ENCODE peak calls at places on chromosomes 3 and 15, in eight cellular contexts. One of them, this sample, is unnamed.

GRCh38 chr15:84079885-84080777 is 155.4 kb upstream of the GOLGA6L4 start:
- DNase-seq in fibroblast of lung: peak
- DNase-seq in NCI-H524: peak
- DNase-seq in stimulated activated naive CD4-positive, alpha-beta T cell: peak
- DNase-seq in A549: peak
- DNase-seq in GM19239: peak
- DNase-seq in GDM1: no peak
- DNase-seq in AG10803: peak
- DNase-seq in this sample: peak

GRCh38 chr3:188111002-188111584 is 42.9 kb upstream of the LPP start:
- DNase-seq in fibroblast of lung: no peak
- DNase-seq in NCI-H524: no peak
- DNase-seq in stimulated activated naive CD4-positive, alpha-beta T cell: no peak
- DNase-seq in A549: no peak
- DNase-seq in GM19239: no peak
- DNase-seq in GDM1: no peak
- DNase-seq in AG10803: no peak
- DNase-seq in this sample: no peak

GRCh38 chr15:57223345-57223744 is 153.0 kb upstream of the CGNL1 start:
- DNase-seq in fibroblast of lung: no peak
- DNase-seq in NCI-H524: no peak
- DNase-seq in stimulated activated naive CD4-positive, alpha-beta T cell: no peak
- DNase-seq in A549: no peak
- DNase-seq in GM19239: no peak
- DNase-seq in GDM1: no peak
- DNase-seq in AG10803: no peak
- DNase-seq in this sample: no peak

GRCh38 chr3:151156618-151157216 is 46.3 kb downstream of the GPR171 start:
- DNase-seq in fibroblast of lung: peak
- DNase-seq in NCI-H524: peak
- DNase-seq in stimulated activated naive CD4-positive, alpha-beta T cell: no peak
- DNase-seq in A549: peak
- DNase-seq in GM19239: no peak
- DNase-seq in GDM1: no peak
- DNase-seq in AG10803: peak
- DNase-seq in this sample: peak

GRCh38 chr15:68650901-68651709 is 72.3 kb downstream of the CORO2B start:
- DNase-seq in fibroblast of lung: no peak
- DNase-seq in NCI-H524: no peak
- DNase-seq in stimulated activated naive CD4-positive, alpha-beta T cell: peak
- DNase-seq in A549: peak
- DNase-seq in GM19239: peak
- DNase-seq in GDM1: no peak
- DNase-seq in AG10803: no peak
- DNase-seq in this sample: no peak

GRCh38 chr3:13616359-13616758 is 67.4 kb downstream of the FBLN2 start:
- DNase-seq in fibroblast of lung: no peak
- DNase-seq in NCI-H524: no peak
- DNase-seq in stimulated activated naive CD4-positive, alpha-beta T cell: no peak
- DNase-seq in A549: no peak
- DNase-seq in GM19239: no peak
- DNase-seq in GDM1: no peak
- DNase-seq in AG10803: no peak
- DNase-seq in this sample: no peak

GRCh38 chr3:53078656-53079055 is 32.8 kb upstream of the SFMBT1 start:
- DNase-seq in fibroblast of lung: no peak
- DNase-seq in NCI-H524: no peak
- DNase-seq in stimulated activated naive CD4-positive, alpha-beta T cell: no peak
- DNase-seq in A549: no peak
- DNase-seq in GM19239: no peak
- DNase-seq in GDM1: no peak
- DNase-seq in AG10803: no peak
- DNase-seq in this sample: no peak

GRCh38 chr3:188294823-188295487 is 141.0 kb downstream of the LPP start:
- DNase-seq in fibroblast of lung: peak
- DNase-seq in NCI-H524: no peak
- DNase-seq in stimulated activated naive CD4-positive, alpha-beta T cell: no peak
- DNase-seq in A549: peak
- DNase-seq in GM19239: no peak
- DNase-seq in GDM1: no peak
- DNase-seq in AG10803: peak
- DNase-seq in this sample: no peak

GRCh38 chr3:15114466-15115358 is 15.8 kb upstream of the RBSN start:
- DNase-seq in fibroblast of lung: no peak
- DNase-seq in NCI-H524: no peak
- DNase-seq in stimulated activated naive CD4-positive, alpha-beta T cell: no peak
- DNase-seq in A549: no peak
- DNase-seq in GM19239: no peak
- DNase-seq in GDM1: no peak
- DNase-seq in AG10803: no peak
- DNase-seq in this sample: no peak

GRCh38 chr3:99953596-99953995 is 135.9 kb downstream of the CMSS1 start:
- DNase-seq in fibroblast of lung: no peak
- DNase-seq in NCI-H524: no peak
- DNase-seq in stimulated activated naive CD4-positive, alpha-beta T cell: no peak
- DNase-seq in A549: no peak
- DNase-seq in GM19239: no peak
- DNase-seq in GDM1: no peak
- DNase-seq in AG10803: no peak
- DNase-seq in this sample: no peak

GRCh38 chr3:49020335-49021212 is 1.3 kb upstream of the NDUFAF3 start:
- DNase-seq in fibroblast of lung: no peak
- DNase-seq in NCI-H524: peak
- DNase-seq in stimulated activated naive CD4-positive, alpha-beta T cell: peak
- DNase-seq in A549: no peak
- DNase-seq in GM19239: no peak
- DNase-seq in GDM1: peak
- DNase-seq in AG10803: no peak
- DNase-seq in this sample: no peak

GRCh38 chr15:31302778-31303433 is 23.7 kb upstream of the KLF13 start:
- DNase-seq in fibroblast of lung: no peak
- DNase-seq in NCI-H524: peak
- DNase-seq in stimulated activated naive CD4-positive, alpha-beta T cell: peak
- DNase-seq in A549: no peak
- DNase-seq in GM19239: no peak
- DNase-seq in GDM1: no peak
- DNase-seq in AG10803: no peak
- DNase-seq in this sample: no peak

GRCh38 chr3:171160326-171160725 is 133.8 kb upstream of the SLC2A2 start:
- DNase-seq in fibroblast of lung: no peak
- DNase-seq in NCI-H524: no peak
- DNase-seq in stimulated activated naive CD4-positive, alpha-beta T cell: no peak
- DNase-seq in A549: no peak
- DNase-seq in GM19239: no peak
- DNase-seq in GDM1: no peak
- DNase-seq in AG10803: no peak
- DNase-seq in this sample: no peak